ENCODE peak calls at places on chromosomes 12 and 14, in ten cellular contexts. C, V, O, M, I, A, R, B, E and J are unnamed samples.

GRCh38 chr14:91330846-91331245 is 86.3 kb upstream of the GPR68 start:
- DNase-seq in V (no peak), C (no peak), M (no peak), I (no peak), R (no peak), O (no peak), A (no peak), B (no peak), E (no peak), J (no peak)

GRCh38 chr12:39824505-39825198 is 205.0 kb upstream of the ABCD2 start:
- DNase-seq in V (no peak), A (peak), R (no peak), I (no peak), O (peak), E (no peak), M (no peak), C (no peak), B (no peak), J (no peak)

GRCh38 chr12:52517888-52518287 is 2.3 kb downstream of the KRT5 start:
- DNase-seq in R (no peak), B (no peak), E (no peak), V (no peak), A (no peak), I (no peak), C (no peak), M (no peak), O (no peak), J (no peak)

GRCh38 chr14:64549805-64550538 is at the start of gene PPP1R36:
- DNase-seq in V (peak), E (peak), I (no peak), R (peak), M (no peak), O (no peak), A (no peak), B (peak), C (no peak), J (peak)

GRCh38 chr12:120350576-120351350 is 18.2 kb downstream of the MSI1 start:
- DNase-seq in E (no peak), A (no peak), B (no peak), I (no peak), O (no peak), V (no peak), R (no peak), M (no peak), C (no peak), J (no peak)

GRCh38 chr14:68711551-68712437 is 81.1 kb downstream of the ZFP36L1 start:
- DNase-seq in A (no peak), O (no peak), M (no peak), E (no peak), B (no peak), C (no peak), R (no peak), I (no peak), V (no peak), J (no peak)

GRCh38 chr12:110102255-110102654 is 21.9 kb upstream of the IFT81 start:
- DNase-seq in I (peak), R (peak), V (peak), C (no peak), E (peak), O (peak), M (no peak), A (peak), B (no peak), J (peak)

GRCh38 chr12:92654929-92655328 is 47.9 kb upstream of the PLEKHG7 start:
- DNase-seq in C (no peak), O (peak), V (no peak), A (peak), R (no peak), B (no peak), E (no peak), M (no peak), I (no peak), J (no peak)

GRCh38 chr12:124236651-124237050 is 58.2 kb upstream of the RFLNA start:
- DNase-seq in M (no peak), B (no peak), A (peak), R (no peak), V (no peak), I (no peak), E (no peak), C (no peak), O (peak), J (no peak)

GRCh38 chr12:4324366-4324765 is 3.4 kb downstream of the TIGAR start:
- DNase-seq in C (no peak), V (no peak), I (no peak), E (no peak), M (no peak), B (no peak), R (no peak), O (no peak), A (no peak), J (no peak)

GRCh38 chr14:59337151-59337611 is 128.0 kb downstream of the GPR135 start:
- DNase-seq in M (peak), V (no peak), R (no peak), B (peak), I (no peak), C (no peak), A (no peak), O (peak), E (no peak), J (no peak)

GRCh38 chr12:47349770-47350408 is 270.1 kb upstream of the AMIGO2 start:
- DNase-seq in M (no peak), C (no peak), B (no peak), R (no peak), I (no peak), E (no peak), A (peak), V (no peak), O (peak), J (no peak)

GRCh38 chr12:120262852-120263724 is 2.4 kb downstream of the PXN start:
- DNase-seq in V (no peak), A (no peak), O (peak), M (no peak), E (no peak), I (no peak), C (no peak), R (no peak), B (peak), J (no peak)

GRCh38 chr14:69079188-69079742 is 73.7 kb downstream of the DCAF5 start:
- DNase-seq in I (no peak), E (peak), R (no peak), M (no peak), A (peak), V (no peak), O (peak), C (no peak), B (no peak), J (no peak)

GRCh38 chr14:89198544-89199329 is 218.3 kb downstream of the FOXN3 start:
- DNase-seq in V (no peak), A (peak), M (no peak), B (no peak), R (no peak), O (peak), C (no peak), I (no peak), E (no peak), J (no peak)

GRCh38 chr12:118060301-118061010 is 523 bp downstream of the WSB2 start:
- DNase-seq in A (no peak), R (peak), I (no peak), V (peak), B (peak), M (peak), O (no peak), C (no peak), E (peak), J (no peak)

GRCh38 chr12:5376591-5377207 is 55.2 kb upstream of the NTF3 start:
- DNase-seq in C (no peak), E (no peak), M (no peak), O (no peak), B (no peak), I (no peak), R (no peak), V (no peak), A (no peak), J (no peak)

GRCh38 chr12:57579011-57579410 is 12.0 kb upstream of the PIP4K2C start:
- DNase-seq in O (no peak), M (no peak), A (peak), E (no peak), B (no peak), C (no peak), I (no peak), V (no peak), R (no peak), J (no peak)

GRCh38 chr14:98594156-98594555 is 677.8 kb downstream of the BCL11B start:
- DNase-seq in B (no peak), E (no peak), I (no peak), C (no peak), V (no peak), O (no peak), R (no peak), M (no peak), A (no peak), J (no peak)

GRCh38 chr14:72155379-72155993 is 223.3 kb downstream of the RGS6 start:
- DNase-seq in B (no peak), I (no peak), E (no peak), C (no peak), O (no peak), M (no peak), A (no peak), V (no peak), R (no peak), J (no peak)

DNA sequence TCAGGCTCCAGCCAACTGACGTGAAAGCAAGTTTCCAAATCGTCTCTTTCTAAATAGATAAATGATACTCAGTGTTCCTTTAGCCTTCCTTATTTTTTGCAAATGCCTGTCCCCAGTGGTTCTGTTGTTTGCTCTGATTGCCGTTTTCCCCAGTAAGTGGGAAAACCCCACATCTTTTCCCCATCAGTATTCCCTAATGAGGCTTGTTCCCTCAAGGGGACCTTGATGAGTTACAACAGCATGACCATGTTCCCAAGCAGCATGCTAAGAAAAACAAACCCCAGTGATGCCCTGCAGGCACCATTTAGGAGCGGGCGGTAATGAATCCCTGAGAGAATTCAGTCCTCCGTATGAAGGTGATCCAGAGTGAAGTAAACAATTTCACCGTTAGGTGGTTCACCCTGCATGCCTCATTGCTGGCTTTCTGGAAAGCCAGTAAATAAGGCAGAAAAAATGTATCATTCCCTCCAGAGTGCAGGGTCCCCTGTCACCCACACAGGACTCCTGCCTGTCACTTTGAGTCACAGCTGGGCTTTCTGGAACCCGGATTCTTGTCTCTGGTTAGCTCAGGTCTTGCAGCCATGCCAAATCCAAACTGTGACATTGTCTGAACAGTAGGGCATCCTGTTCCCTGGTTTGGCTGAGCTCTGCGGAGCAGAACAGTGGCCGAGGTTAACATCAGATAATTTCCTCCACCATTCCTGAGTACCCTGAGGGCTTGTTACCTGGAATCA is 222.6 kb downstream of the RGS6 start:
- DNase-seq in M (no peak), A (no peak), I (no peak), V (no peak), E (no peak), C (no peak), R (no peak), O (no peak), B (no peak), J (no peak)
- TF ChIP-seq CTCF in M (no peak), A (no peak), I (no peak), V (no peak), E (no peak), C (no peak), R (no peak), O (no peak), B (no peak), J (no peak)

GRCh38 chr14:24251880-24252288 is 9.5 kb upstream of the TINF2 start:
- DNase-seq in O (peak), E (no peak), V (no peak), C (no peak), M (no peak), R (no peak), B (no peak), I (no peak), A (peak), J (no peak)
- TF ChIP-seq CTCF in O (peak), E (no peak), V (no peak), C (no peak), M (no peak), R (no peak), B (no peak), I (no peak), A (peak), J (no peak)

GRCh38 chr14:95363468-95363954 is 43.8 kb upstream of the CLMN start:
- DNase-seq in R (no peak), A (no peak), O (peak), B (no peak), E (no peak), M (no peak), I (no peak), V (no peak), C (no peak), J (peak)

GRCh38 chr14:95362180-95362494 is 42.4 kb upstream of the CLMN start:
- DNase-seq in A (no peak), V (no peak), M (no peak), O (no peak), I (no peak), C (no peak), R (no peak), B (no peak), E (no peak), J (no peak)

GRCh38 chr14:95361373-95362179 is 41.9 kb upstream of the CLMN start:
- DNase-seq in V (no peak), M (no peak), R (peak), O (peak), A (no peak), I (peak), E (peak), C (no peak), B (no peak), J (peak)

GRCh38 chr14:95360828-95361227 is 41.1 kb upstream of the CLMN start:
- DNase-seq in R (no peak), I (no peak), V (no peak), B (no peak), C (no peak), O (no peak), E (no peak), A (no peak), M (no peak), J (no peak)

GRCh38 chr14:95359974-95360826 is 40.5 kb upstream of the CLMN start:
- DNase-seq in M (no peak), B (no peak), I (no peak), V (no peak), E (peak), A (no peak), O (no peak), R (no peak), C (no peak), J (peak)
- TF ChIP-seq CTCF in M (no peak), B (no peak), I (no peak), V (no peak), E (no peak), A (no peak), O (no peak), R (no peak), C (no peak), J (no peak)

GRCh38 chr12:46005151-46005797 is 14.9 kb upstream of the SCAF11 start:
- DNase-seq in R (no peak), B (no peak), I (peak), A (peak), M (no peak), O (peak), V (no peak), E (no peak), C (no peak), J (no peak)
- TF ChIP-seq CTCF in R (no peak), B (peak), I (peak), A (peak), M (no peak), O (peak), V (peak), E (no peak), C (no peak), J (no peak)